ENCODE peak calls at places on chromosomes 3 and 15, in eight cellular contexts. A is astrocyte, X is HCT116, I is suprapubic skin, M is pancreas, V is hepatocyte, Z is breast epithelium, G is cardiac muscle cell. Y is an unnamed sample.
A peak's percentile ranks its signal among the peaks of the same experiment; 100 is the strongest.

GRCh38 chr15:49185473-49185872 is 15.4 kb downstream of the GALK2 start:
- DNase-seq in I (no peak), M (no peak), X (no peak), Z (no peak), A (no peak), G (no peak), V (no peak), Y (no peak)

GRCh38 chr15:98958918-98959639 is 48.5 kb downstream of the PGPEP1L start:
- DNase-seq in M (no peak), A (no peak), I (no peak), G (no peak), V (no peak), X (no peak), Z (no peak), Y (no peak)

GRCh38 chr3:57094606-57095005 is 34.1 kb downstream of the SPATA12 start:
- DNase-seq in A (no peak), V (no peak), G (peak; percentile 31), I (no peak), M (no peak), Z (no peak), X (no peak), Y (no peak)

GRCh38 chr3:175005881-175006280 is 146.7 kb downstream of the NAALADL2 start:
- DNase-seq in V (no peak), M (no peak), Z (no peak), G (no peak), X (no peak), I (no peak), A (no peak), Y (no peak)

GRCh38 chr3:23376516-23377248 is 173.6 kb downstream of the UBE2E2 start:
- DNase-seq in V (no peak), X (no peak), A (no peak), M (no peak), G (no peak), I (no peak), Z (no peak), Y (no peak)

GRCh38 chr15:57892181-57892580 is 173.3 kb downstream of the ALDH1A2 start:
- DNase-seq in A (no peak), Z (no peak), V (no peak), I (no peak), G (peak; percentile 19), X (no peak), M (no peak), Y (peak; percentile 45)

GRCh38 chr3:194522579-194523046 is 35.8 kb upstream of the ATP13A3 start:
- DNase-seq in V (no peak), G (peak; percentile 76), A (peak; percentile 85), I (no peak), X (no peak), Z (no peak), M (no peak), Y (peak; percentile 66)

GRCh38 chr3:175422744-175423143 is 563.6 kb downstream of the NAALADL2 start:
- DNase-seq in A (no peak), G (no peak), Z (no peak), X (no peak), M (no peak), V (no peak), I (no peak), Y (peak; percentile 35)

GRCh38 chr3:194367992-194368841 is 1.3 kb downstream of the LRRC15 start:
- DNase-seq in Z (no peak), V (no peak), G (peak; percentile 27), A (peak; percentile 49), X (no peak), M (no peak), I (no peak), Y (no peak)

GRCh38 chr3:49717539-49718418 is 1.7 kb downstream of the AMIGO3 start:
- DNase-seq in Z (no peak), I (no peak), X (no peak), M (peak; percentile 18), A (no peak), V (peak; percentile 3), G (no peak), Y (no peak)

GRCh38 chr3:59388555-59389280 is 338.9 kb upstream of the CFAP20DC start:
- DNase-seq in V (no peak), Z (no peak), I (no peak), M (no peak), X (no peak), A (peak; percentile 15), G (no peak), Y (peak; percentile 67)

GRCh38 chr15:26805470-26805869 is 32.6 kb upstream of the GABRB3 start:
- DNase-seq in A (no peak), I (no peak), Z (no peak), V (no peak), G (no peak), X (no peak), M (no peak), Y (no peak)

GRCh38 chr3:179309225-179310109 is 13.4 kb upstream of the ZNF639 start:
- DNase-seq in Z (no peak), V (no peak), A (no peak), G (no peak), M (no peak), I (no peak), X (no peak), Y (no peak)

GRCh38 chr15:33584797-33585196 is 274.0 kb downstream of the RYR3 start:
- DNase-seq in G (peak; percentile 59), Z (no peak), X (no peak), M (no peak), I (no peak), V (no peak), A (peak; percentile 82), Y (peak; percentile 84)

GRCh38 chr15:79170256-79170664 is 79.7 kb upstream of the RASGRF1 start:
- DNase-seq in Z (no peak), X (no peak), A (peak; percentile 18), V (peak; percentile 51), G (peak; percentile 20), I (no peak), M (no peak), Y (peak; percentile 84)

GRCh38 chr15:85504739-85505676 is 124.6 kb downstream of the AKAP13 start:
- DNase-seq in Z (peak; percentile 42), M (peak; percentile 30), G (peak; percentile 85), I (no peak), V (peak; percentile 74), A (peak; percentile 41), X (peak; percentile 53), Y (peak; percentile 74)
- TF ChIP-seq CTCF in Z (peak; percentile 39), M (no peak), G (peak; percentile 66), I (peak; percentile 30), V (peak; percentile 71), A (peak; percentile 71), X (peak; percentile 55), Y (peak; percentile 58)

DNA sequence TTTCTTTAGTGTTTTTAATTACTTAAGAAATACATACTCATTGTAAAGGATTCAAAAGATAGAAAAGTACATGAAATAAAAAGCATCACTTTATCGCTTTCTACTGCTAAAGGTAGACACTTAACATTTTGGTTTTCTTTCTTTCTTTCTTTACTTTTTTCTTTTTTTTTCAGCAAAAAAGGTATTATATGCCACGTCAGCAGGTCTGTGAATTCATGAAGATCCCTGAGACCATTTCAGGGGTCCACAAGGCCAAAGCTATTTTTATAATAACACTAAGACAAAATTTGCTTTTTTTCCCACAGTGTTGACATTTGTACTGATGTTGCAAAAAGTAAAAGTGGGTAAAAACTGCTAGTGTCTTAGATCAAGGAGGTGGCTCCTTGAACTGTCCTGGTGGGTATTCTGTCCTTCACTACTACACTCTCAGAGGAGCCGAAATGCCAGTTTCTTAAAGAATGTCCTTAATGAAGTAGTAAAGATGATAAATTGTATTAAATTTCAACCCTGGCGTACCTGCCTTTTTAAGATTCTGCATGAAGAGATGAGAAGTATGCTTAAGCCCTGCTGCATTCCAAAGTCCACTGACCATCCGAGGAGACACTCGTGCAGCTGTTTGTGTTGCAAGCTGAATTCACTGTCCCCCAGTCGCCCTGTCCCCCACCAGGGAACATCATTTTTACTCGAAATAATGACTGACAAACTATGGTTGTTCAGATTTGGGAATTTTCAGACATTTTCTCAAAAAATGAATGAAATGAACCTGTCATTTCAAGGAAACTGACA is 106.7 kb upstream of the PIAS1 start:
- DNase-seq in A (no peak), X (no peak), V (peak; percentile 32), I (no peak), G (no peak), Z (no peak), M (no peak), Y (no peak)
- H3K4me3 ChIP-seq in A (no peak overlapping the region), X (no peak overlapping the region), V (no peak overlapping the region), I (no peak overlapping the region), G (no peak overlapping the region), Z (no peak overlapping the region), M (no peak overlapping the region), Y (no peak overlapping the region)

DNA sequence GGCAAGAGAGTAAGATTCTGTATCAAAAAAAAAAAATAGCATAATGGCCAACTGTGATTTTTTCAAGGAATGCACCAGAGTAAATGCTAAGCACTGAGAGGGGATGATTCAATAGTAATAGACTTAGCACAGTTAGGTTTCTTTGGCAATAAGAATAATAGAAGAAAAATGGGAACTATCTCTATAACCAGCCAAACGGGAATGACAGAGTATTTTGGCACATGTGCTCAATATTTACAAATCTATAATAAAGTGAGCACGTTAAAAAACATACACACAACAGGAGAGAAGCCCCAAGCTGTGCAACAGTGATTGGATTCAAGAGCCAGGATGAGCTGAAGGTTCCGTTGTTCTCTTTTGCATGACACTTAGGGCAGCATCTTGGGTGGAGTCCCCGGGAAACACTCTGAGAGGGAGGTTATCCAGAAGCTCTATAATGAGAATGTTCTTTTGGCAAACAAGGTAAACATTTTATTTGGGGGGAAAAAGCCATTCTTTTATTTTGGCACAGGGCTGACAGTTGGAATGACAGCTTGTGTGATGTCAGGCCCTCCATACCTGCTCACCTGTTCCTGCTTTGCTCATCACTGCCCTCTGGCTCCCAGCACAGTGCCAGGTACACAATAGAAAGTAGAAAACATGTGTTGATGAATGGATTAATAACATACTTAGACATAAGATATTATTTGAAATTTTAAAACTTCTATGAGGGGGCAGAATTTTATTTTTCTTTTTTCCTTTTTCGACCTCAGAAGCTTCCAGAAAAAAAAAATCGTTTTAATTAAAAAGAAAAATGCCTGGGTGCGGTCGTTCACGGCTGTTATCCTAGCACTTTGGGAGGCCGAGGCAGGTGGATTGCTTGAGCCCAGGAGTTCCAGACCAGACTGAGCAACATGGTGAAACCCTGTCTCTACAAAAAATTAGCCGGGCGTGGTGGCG is 44.0 kb upstream of the MUC4 start:
- DNase-seq in G (no peak), M (no peak), Z (no peak), V (no peak), A (no peak), I (no peak), X (no peak), Y (peak; percentile 59)
- TF ChIP-seq CTCF in G (no peak), M (no peak), Z (no peak), V (peak; percentile 11), A (no peak), I (peak; percentile 42), X (peak; percentile 80), Y (peak; percentile 72)

GRCh38 chr3:44495636-44496415 is 18.4 kb upstream of the ZNF445 start:
- DNase-seq in X (no peak), Z (no peak), V (no peak), G (no peak), A (no peak), I (no peak), M (no peak), Y (no peak)

GRCh38 chr3:44501971-44502370 is 24.5 kb upstream of the ZNF445 start:
- DNase-seq in X (no peak), G (no peak), Z (no peak), A (no peak), I (no peak), M (no peak), V (no peak), Y (peak; percentile 60)

GRCh38 chr3:44504566-44504965 is 27.1 kb upstream of the ZNF445 start:
- DNase-seq in Z (no peak), X (no peak), G (no peak), I (no peak), V (no peak), M (no peak), A (no peak), Y (no peak)

GRCh38 chr3:44499149-44499898 is 21.9 kb upstream of the ZNF445 start:
- DNase-seq in V (no peak), Z (no peak), M (no peak), A (no peak), X (no peak), G (no peak), I (no peak), Y (no peak)
- H3K4me3 ChIP-seq in V (no peak overlapping the region), Z (no peak overlapping the region), M (no peak overlapping the region), A (no peak overlapping the region), X (no peak overlapping the region), G (no peak overlapping the region), I (no peak overlapping the region), Y (no peak overlapping the region)